ENCODE peak calls at places on chromosomes 13 and 19, in seven cellular contexts. One of them, this sample, is unnamed.

GRCh38 chr13:113307491-113307890 is 10.5 kb downstream of the LAMP1 start:
- DNase-seq in mucosa of descending colon: no peak
- DNase-seq in PC-3: no peak
- DNase-seq in thyroid gland: no peak
- DNase-seq in K562: no peak
- DNase-seq in lower leg skin: no peak
- DNase-seq in MCF 10A: no peak
- DNase-seq in this sample: no peak

GRCh38 chr13:68714292-68714691 is 1393.3 kb upstream of the ATXN8OS start:
- DNase-seq in lower leg skin: no peak
- DNase-seq in mucosa of descending colon: no peak
- DNase-seq in PC-3: no peak
- DNase-seq in thyroid gland: no peak
- DNase-seq in MCF 10A: no peak
- DNase-seq in K562: no peak
- DNase-seq in this sample: no peak

GRCh38 chr19:39444598-39445257 is 654 bp upstream of the SUPT5H start:
- DNase-seq in mucosa of descending colon: no peak
- DNase-seq in K562: no peak
- DNase-seq in thyroid gland: peak; percentile 7
- DNase-seq in PC-3: no peak
- DNase-seq in MCF 10A: no peak
- DNase-seq in lower leg skin: no peak
- DNase-seq in this sample: no peak

GRCh38 chr13:59088716-59089115 is 1075.0 kb downstream of the DIAPH3 start:
- DNase-seq in mucosa of descending colon: no peak
- DNase-seq in PC-3: peak; percentile 40
- DNase-seq in lower leg skin: no peak
- DNase-seq in MCF 10A: peak; percentile 55
- DNase-seq in K562: no peak
- DNase-seq in thyroid gland: no peak
- DNase-seq in this sample: no peak

GRCh38 chr19:12596485-12596884 is 14.1 kb downstream of the ZNF490 start:
- DNase-seq in mucosa of descending colon: no peak
- DNase-seq in PC-3: no peak
- DNase-seq in lower leg skin: no peak
- DNase-seq in thyroid gland: peak; percentile 11
- DNase-seq in MCF 10A: no peak
- DNase-seq in K562: no peak
- DNase-seq in this sample: no peak

GRCh38 chr19:55581145-55581827 is 638 bp upstream of the ZNF579 start:
- DNase-seq in K562: peak; percentile 37
- DNase-seq in mucosa of descending colon: no peak
- DNase-seq in lower leg skin: no peak
- DNase-seq in PC-3: peak; percentile 45
- DNase-seq in thyroid gland: no peak
- DNase-seq in MCF 10A: peak; percentile 17
- DNase-seq in this sample: no peak

GRCh38 chr19:34962281-34962944 is 1.6 kb downstream of the ZNF792 start:
- DNase-seq in mucosa of descending colon: no peak
- DNase-seq in PC-3: peak; percentile 70
- DNase-seq in thyroid gland: no peak
- DNase-seq in MCF 10A: no peak
- DNase-seq in K562: peak; percentile 83
- DNase-seq in lower leg skin: peak; percentile 65
- DNase-seq in this sample: no peak

GRCh38 chr19:12779162-12779993 is 4.0 kb upstream of the HOOK2 start:
- DNase-seq in thyroid gland: no peak
- DNase-seq in PC-3: peak; percentile 27
- DNase-seq in mucosa of descending colon: peak; percentile 77
- DNase-seq in MCF 10A: peak; percentile 51
- DNase-seq in lower leg skin: peak; percentile 90
- DNase-seq in K562: peak; percentile 58
- DNase-seq in this sample: no peak

GRCh38 chr19:35545001-35545854 is at the start of gene TMEM147:
- DNase-seq in lower leg skin: peak; percentile 98
- DNase-seq in thyroid gland: peak; percentile 95
- DNase-seq in mucosa of descending colon: peak; percentile 95
- DNase-seq in K562: peak; percentile 97
- DNase-seq in MCF 10A: peak; percentile 90
- DNase-seq in PC-3: peak; percentile 84
- DNase-seq in this sample: peak; percentile 44

GRCh38 chr19:43636121-43636683 is 3.4 kb downstream of the CADM4 start:
- DNase-seq in thyroid gland: no peak
- DNase-seq in PC-3: no peak
- DNase-seq in mucosa of descending colon: no peak
- DNase-seq in MCF 10A: no peak
- DNase-seq in K562: no peak
- DNase-seq in lower leg skin: no peak
- DNase-seq in this sample: no peak

GRCh38 chr19:49875801-49876421 is 1.2 kb downstream of the AKT1S1 start:
- DNase-seq in lower leg skin: peak; percentile 93
- DNase-seq in K562: peak; percentile 58
- DNase-seq in PC-3: peak; percentile 34
- DNase-seq in mucosa of descending colon: peak; percentile 85
- DNase-seq in thyroid gland: peak; percentile 48
- DNase-seq in MCF 10A: no peak
- DNase-seq in this sample: no peak

GRCh38 chr13:49645451-49645850 is 17.1 kb downstream of the ARL11 start:
- DNase-seq in mucosa of descending colon: no peak
- DNase-seq in K562: no peak
- DNase-seq in PC-3: no peak
- DNase-seq in lower leg skin: no peak
- DNase-seq in thyroid gland: no peak
- DNase-seq in MCF 10A: no peak
- DNase-seq in this sample: no peak

DNA sequence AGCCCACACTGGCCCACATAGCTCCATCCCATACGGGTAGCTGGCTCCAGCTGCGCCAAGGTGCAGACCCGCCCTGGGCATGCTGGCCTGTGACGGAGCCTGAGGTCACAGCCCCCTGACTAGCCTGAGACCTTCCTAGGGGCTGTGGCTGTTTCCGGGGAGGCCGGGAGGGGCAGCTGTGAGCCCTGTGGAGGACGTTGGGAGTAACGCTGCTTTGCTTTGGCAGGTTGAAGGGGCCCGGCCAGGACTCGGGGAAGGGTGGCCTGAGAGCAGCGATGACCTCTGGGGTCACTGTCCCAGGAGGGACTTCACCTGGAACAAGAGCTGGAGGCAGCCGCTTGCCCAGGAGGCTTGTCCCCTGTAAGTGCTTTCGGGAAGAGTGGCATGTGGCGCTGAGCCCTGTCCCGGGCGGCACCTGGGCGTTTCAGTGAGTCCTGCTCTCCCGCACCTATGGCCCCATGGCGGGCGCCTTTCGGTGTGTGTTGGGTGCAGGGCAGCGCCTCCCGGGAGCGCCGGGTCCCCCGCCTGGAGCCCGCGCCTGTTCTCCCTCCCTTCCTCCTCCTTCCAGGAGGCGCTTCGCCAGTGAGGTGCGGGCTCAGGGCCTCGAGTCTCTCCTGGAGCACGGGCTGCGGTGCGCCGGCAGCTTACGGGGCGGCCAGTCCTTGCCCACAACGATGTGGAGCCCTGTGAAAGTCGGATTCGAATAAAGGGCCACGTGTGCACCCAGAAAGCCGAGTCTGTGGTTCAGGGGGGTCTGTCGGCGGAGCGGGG is 1.1 kb upstream of the FAM174C start:
- DNase-seq in PC-3: no peak
- DNase-seq in MCF 10A: no peak
- DNase-seq in K562: peak; percentile 57
- DNase-seq in lower leg skin: no peak
- DNase-seq in thyroid gland: no peak
- DNase-seq in mucosa of descending colon: no peak
- DNase-seq in this sample: no peak
- TF ChIP-seq CTCF in PC-3: no peak
- TF ChIP-seq CTCF in MCF 10A: no peak
- TF ChIP-seq CTCF in K562: peak; percentile 38
- TF ChIP-seq CTCF in lower leg skin: no peak
- TF ChIP-seq CTCF in thyroid gland: no peak
- TF ChIP-seq CTCF in mucosa of descending colon: no peak
- TF ChIP-seq CTCF in this sample: no peak

DNA sequence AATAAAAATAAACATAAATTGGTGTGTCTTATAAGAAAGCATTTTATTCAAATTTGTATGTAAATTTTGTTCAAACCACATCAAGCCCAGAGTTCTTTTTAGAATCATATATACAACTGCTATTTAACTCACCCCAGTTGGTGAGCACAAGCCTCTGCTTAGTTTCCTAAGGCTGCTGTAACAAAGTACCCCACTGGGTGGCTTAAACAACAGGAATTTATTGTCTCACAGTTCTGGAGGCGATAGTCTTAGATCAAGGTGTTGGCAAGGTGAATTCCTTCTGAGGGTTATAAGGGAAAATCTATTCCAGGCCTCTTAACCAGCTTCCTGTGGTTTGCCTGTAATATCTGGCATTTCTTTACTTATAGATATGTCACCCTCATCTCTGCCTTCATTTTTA is 1133.5 kb downstream of the OLFM4 start:
- DNase-seq in thyroid gland: no peak
- DNase-seq in K562: no peak
- DNase-seq in mucosa of descending colon: no peak
- DNase-seq in MCF 10A: no peak
- DNase-seq in PC-3: peak; percentile 5
- DNase-seq in lower leg skin: no peak
- DNase-seq in this sample: no peak
- TF ChIP-seq CTCF in thyroid gland: no peak
- TF ChIP-seq CTCF in K562: no peak
- TF ChIP-seq CTCF in mucosa of descending colon: no peak
- TF ChIP-seq CTCF in MCF 10A: no peak
- TF ChIP-seq CTCF in PC-3: no peak
- TF ChIP-seq CTCF in lower leg skin: no peak
- TF ChIP-seq CTCF in this sample: no peak

DNA sequence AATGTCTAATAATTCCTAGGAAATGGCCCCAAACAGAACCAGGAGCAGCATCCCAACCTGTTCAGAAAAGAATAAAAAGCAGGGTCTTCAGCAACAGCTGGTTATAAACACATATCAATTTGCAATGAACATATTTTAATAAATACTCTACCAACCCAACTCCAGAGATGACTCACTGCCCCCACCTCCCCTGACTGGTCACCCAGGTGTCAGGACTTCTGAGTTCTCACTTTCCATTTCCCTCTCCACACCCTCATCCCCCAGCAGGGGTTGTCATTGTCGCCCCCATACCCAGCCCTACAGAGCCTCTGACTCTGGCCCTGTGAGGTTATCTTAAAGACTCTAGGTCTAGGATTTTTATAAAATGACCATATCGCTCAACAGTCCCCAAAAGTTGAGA is 6.9 kb downstream of the SERPINE3 start:
- DNase-seq in thyroid gland: no peak
- DNase-seq in MCF 10A: no peak
- DNase-seq in mucosa of descending colon: no peak
- DNase-seq in PC-3: no peak
- DNase-seq in K562: no peak
- DNase-seq in lower leg skin: no peak
- DNase-seq in this sample: no peak
- TF ChIP-seq CTCF in thyroid gland: no peak
- TF ChIP-seq CTCF in MCF 10A: no peak
- TF ChIP-seq CTCF in mucosa of descending colon: no peak
- TF ChIP-seq CTCF in PC-3: no peak
- TF ChIP-seq CTCF in K562: no peak
- TF ChIP-seq CTCF in lower leg skin: no peak
- TF ChIP-seq CTCF in this sample: no peak

DNA sequence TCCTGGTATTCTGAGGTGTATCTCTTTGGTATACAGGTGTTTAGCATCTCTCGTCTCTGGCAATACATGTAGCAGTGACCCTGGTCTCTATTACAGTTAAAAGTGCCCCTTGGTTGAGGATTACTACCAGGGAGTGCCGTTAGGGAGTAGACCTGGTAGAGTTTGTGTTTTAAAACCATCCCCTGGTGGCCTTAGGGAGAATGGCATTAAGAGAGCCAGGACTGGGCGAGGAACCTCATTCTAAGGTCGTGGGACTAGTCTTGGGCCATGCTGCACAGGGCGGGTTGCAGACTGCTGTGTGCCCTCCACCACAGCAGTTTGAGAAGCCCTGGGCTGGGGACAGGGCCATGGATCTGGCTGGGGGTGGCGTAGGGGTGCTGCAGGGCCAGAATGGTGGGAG is 35.0 kb downstream of the B3GLCT start:
- DNase-seq in PC-3: peak; percentile 14
- DNase-seq in MCF 10A: no peak
- DNase-seq in thyroid gland: no peak
- DNase-seq in mucosa of descending colon: no peak
- DNase-seq in K562: no peak
- DNase-seq in lower leg skin: no peak
- DNase-seq in this sample: no peak
- TF ChIP-seq CTCF in PC-3: peak; percentile 43
- TF ChIP-seq CTCF in MCF 10A: peak; percentile 24
- TF ChIP-seq CTCF in thyroid gland: no peak
- TF ChIP-seq CTCF in mucosa of descending colon: no peak
- TF ChIP-seq CTCF in K562: peak; percentile 13
- TF ChIP-seq CTCF in lower leg skin: no peak
- TF ChIP-seq CTCF in this sample: no peak

GRCh38 chr19:46015080-46015960 is 7.5 kb downstream of the PGLYRP1 start:
- DNase-seq in thyroid gland: peak; percentile 91
- DNase-seq in MCF 10A: peak; percentile 75
- DNase-seq in mucosa of descending colon: peak; percentile 88
- DNase-seq in K562: peak; percentile 66
- DNase-seq in PC-3: no peak
- DNase-seq in lower leg skin: peak; percentile 94
- DNase-seq in this sample: no peak
- TF ChIP-seq CTCF in thyroid gland: no peak
- TF ChIP-seq CTCF in MCF 10A: no peak
- TF ChIP-seq CTCF in mucosa of descending colon: no peak
- TF ChIP-seq CTCF in K562: no peak
- TF ChIP-seq CTCF in PC-3: no peak
- TF ChIP-seq CTCF in lower leg skin: no peak
- TF ChIP-seq CTCF in this sample: no peak

GRCh38 chr19:58575183-58576041 is 2.3 kb upstream of the MZF1 start:
- DNase-seq in lower leg skin: peak; percentile 97
- DNase-seq in PC-3: peak; percentile 92
- DNase-seq in mucosa of descending colon: peak; percentile 93
- DNase-seq in thyroid gland: peak; percentile 90
- DNase-seq in MCF 10A: peak; percentile 91
- DNase-seq in K562: peak; percentile 87
- DNase-seq in this sample: no peak
- TF ChIP-seq CTCF in lower leg skin: no peak
- TF ChIP-seq CTCF in PC-3: no peak
- TF ChIP-seq CTCF in mucosa of descending colon: no peak
- TF ChIP-seq CTCF in thyroid gland: no peak
- TF ChIP-seq CTCF in MCF 10A: no peak
- TF ChIP-seq CTCF in K562: peak; percentile 23
- TF ChIP-seq CTCF in this sample: peak; percentile 4

DNA sequence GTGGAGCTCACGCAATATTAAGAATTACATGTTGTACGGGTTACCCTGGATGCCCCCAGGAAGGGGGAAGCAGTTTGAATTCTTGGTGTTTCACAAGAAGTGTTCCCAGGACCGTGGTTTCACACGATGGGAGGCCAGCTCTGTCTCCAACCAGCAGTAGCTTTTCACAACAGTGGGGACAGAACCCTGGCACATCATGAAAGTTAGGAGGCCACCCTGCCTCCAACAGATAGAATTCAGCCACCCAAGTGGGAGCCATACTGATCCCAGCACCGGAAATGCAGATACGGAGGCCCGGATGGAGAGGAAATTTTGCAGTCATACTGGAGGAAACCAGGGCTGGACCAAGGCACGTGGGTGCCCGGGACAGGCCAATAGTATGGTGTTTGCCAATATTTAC is 8.8 kb downstream of the FLT1 start:
- DNase-seq in mucosa of descending colon: no peak
- DNase-seq in K562: no peak
- DNase-seq in PC-3: no peak
- DNase-seq in lower leg skin: no peak
- DNase-seq in MCF 10A: no peak
- DNase-seq in thyroid gland: no peak
- DNase-seq in this sample: no peak
- TF ChIP-seq CTCF in mucosa of descending colon: no peak
- TF ChIP-seq CTCF in K562: no peak
- TF ChIP-seq CTCF in PC-3: no peak
- TF ChIP-seq CTCF in lower leg skin: no peak
- TF ChIP-seq CTCF in MCF 10A: no peak
- TF ChIP-seq CTCF in thyroid gland: no peak
- TF ChIP-seq CTCF in this sample: no peak